ENCODE peak calls at places on chromosome 1, in four cellular contexts. I is mesothelial cell of epicardium, S is psoas muscle, E is uterus. U is an unnamed sample.
A peak's percentile ranks its signal among the peaks of the same experiment; 100 is the strongest.

GRCh38 chr1:21264913-21265312 is 25.4 kb downstream of the ECE1 start:
- DNase-seq in S (no peak), I (no peak), E (no peak), U (no peak)

GRCh38 chr1:43853161-43853921 is 80.3 kb upstream of the ARTN start:
- DNase-seq in E (peak; percentile 33), I (no peak), S (peak; percentile 68), U (no peak)

GRCh38 chr1:45924736-45925135 is 121.3 kb downstream of the MAST2 start:
- DNase-seq in I (no peak), E (no peak), S (no peak), U (no peak)

GRCh38 chr1:185499986-185500626 is 183.1 kb upstream of the IVNS1ABP start:
- DNase-seq in E (no peak), S (no peak), I (no peak), U (no peak)

GRCh38 chr1:71047635-71048607 is at the start of gene PTGER3:
- DNase-seq in S (peak; percentile 68), E (peak; percentile 91), I (peak; percentile 30), U (no peak)

GRCh38 chr1:228873714-228874113 is 138.4 kb downstream of the RHOU start:
- DNase-seq in I (no peak), E (no peak), S (no peak), U (no peak)

GRCh38 chr1:205375816-205376545 is 19.3 kb upstream of the KLHDC8A start:
- DNase-seq in I (no peak), S (no peak), E (peak; percentile 62), U (peak; percentile 56)

GRCh38 chr1:204891860-204892259 is 21.2 kb downstream of the NFASC start:
- DNase-seq in E (no peak), S (no peak), I (no peak), U (no peak)

GRCh38 chr1:208203127-208203847 is 40.9 kb downstream of the PLXNA2 start:
- DNase-seq in S (no peak), I (no peak), E (peak; percentile 39), U (no peak)

GRCh38 chr1:7549693-7550161 is 221.4 kb upstream of the VAMP3 start:
- DNase-seq in S (peak; percentile 23), E (no peak), I (no peak), U (no peak)

GRCh38 chr1:212188599-212189351 is 96.4 kb upstream of the PPP2R5A start:
- DNase-seq in I (no peak), E (no peak), S (no peak), U (no peak)

GRCh38 chr1:14699596-14699995 is 101.1 kb downstream of the KAZN start:
- DNase-seq in I (no peak), S (no peak), E (no peak), U (no peak)

GRCh38 chr1:22569269-22569668 is 6.0 kb downstream of the EPHA8 start:
- DNase-seq in S (no peak), E (no peak), I (no peak), U (no peak)

GRCh38 chr1:154403300-154403943 is 1.7 kb upstream of the IL6R start:
- DNase-seq in S (no peak), E (no peak), I (no peak), U (no peak)

DNA sequence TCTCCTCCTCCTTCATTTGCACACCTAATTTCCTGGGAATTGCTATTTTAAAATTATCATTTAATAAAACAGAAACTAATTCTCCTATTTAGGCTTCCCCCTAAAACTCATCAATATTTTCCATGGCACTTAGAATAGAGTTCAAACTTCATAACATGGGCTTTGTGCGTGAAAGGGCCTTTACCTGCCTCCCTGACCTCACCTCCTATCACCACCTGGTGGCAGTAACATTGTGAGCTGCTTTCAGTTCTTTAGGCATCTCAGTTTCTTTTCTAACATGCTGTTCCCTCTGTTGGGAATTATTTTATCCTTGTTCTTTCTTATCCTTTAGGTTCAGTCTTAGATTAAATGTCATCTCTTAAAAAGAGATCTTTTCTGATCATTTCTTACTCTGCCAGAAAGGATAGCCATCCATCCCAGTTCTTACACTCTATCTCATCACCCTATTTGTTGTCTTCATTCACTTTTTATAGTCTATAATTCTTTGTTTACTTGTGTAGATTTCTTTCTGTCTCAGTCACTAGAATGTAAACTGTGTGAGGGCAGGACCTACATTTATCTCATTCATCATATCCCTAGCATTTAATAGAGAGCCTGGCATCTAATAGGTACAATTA is 133.8 kb upstream of the KIAA1614 start:
- DNase-seq in S (no peak), E (no peak), I (no peak), U (no peak)
- TF ChIP-seq CTCF in S (no peak), E (no peak), I (no peak), U (peak; percentile 14)

DNA sequence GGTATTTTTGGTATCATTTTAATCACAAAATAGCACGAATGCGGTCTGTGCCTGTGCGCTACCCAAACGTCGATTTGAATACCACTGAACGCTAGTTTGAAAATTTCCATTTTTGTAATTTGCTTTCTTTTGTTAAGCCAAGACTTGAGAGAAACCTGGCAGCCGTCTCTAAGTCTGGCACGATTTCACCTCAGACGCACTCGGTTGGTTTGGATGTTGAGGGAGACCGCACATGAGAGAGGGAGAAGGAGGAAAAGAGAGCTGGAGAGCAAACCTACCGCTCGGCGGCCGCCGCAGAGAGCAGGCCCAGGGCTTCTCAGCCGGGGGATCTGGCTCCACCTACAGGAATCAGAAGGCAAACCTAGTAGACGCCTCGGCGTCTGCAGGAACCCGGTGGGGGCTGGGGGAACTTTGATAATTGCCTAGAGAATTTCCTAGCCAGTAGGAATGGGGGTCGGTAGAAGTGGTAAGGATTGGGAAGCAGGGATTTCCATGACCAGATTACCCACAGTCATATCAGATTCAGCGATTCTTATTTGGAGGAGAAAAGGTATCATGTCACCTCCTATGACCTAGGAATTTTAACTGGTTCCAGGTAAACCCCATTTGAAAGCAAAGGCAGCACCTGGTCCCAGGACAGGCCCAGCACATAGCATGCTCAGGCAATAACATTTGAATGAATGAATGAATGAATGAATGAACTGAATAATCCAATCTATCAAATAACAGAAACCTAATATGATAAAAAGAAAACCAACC is 83.2 kb downstream of the TM2D1 start:
- DNase-seq in I (peak; percentile 44), E (peak; percentile 78), S (peak; percentile 88), U (peak; percentile 36)
- TF ChIP-seq CTCF in I (peak; percentile 44), E (peak; percentile 90), S (peak; percentile 74), U (peak; percentile 58)

GRCh38 chr1:201375169-201375568 is 2.3 kb downstream of the TNNT2 start:
- DNase-seq in S (no peak), E (no peak), I (no peak), U (no peak)
- TF ChIP-seq CTCF in S (no peak), E (no peak), I (no peak), U (peak; percentile 11)

GRCh38 chr1:223242382-223242955 is 99.4 kb upstream of the TLR5 start:
- DNase-seq in E (no peak), S (no peak), I (no peak), U (no peak)
- TF ChIP-seq CTCF in E (no peak), S (no peak), I (no peak), U (no peak)

GRCh38 chr1:63000508-63000907 is 216.6 kb downstream of the ATG4C start:
- DNase-seq in E (no peak), I (no peak), S (no peak), U (no peak)

GRCh38 chr1:63005812-63006211 is 221.9 kb downstream of the ATG4C start:
- DNase-seq in E (no peak), S (no peak), I (no peak), U (no peak)

DNA sequence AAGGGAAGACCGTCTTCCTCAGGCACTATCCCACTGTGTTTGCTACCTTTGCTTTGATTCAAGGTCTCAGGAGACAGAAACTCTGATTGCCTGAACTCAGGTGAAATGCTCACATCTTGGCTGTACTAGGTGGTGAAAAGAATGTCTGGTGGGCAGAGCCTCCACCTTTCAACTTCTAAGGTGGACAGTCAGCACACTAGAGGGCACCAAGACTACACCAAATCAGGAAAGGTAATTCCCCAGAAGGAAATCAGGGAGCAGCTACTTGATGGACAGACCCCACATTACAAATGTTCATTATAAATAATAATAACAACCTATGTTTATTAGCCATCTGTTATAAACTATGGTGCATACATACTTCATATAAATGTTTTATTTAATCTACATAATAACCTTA is 220.9 kb downstream of the ATG4C start:
- DNase-seq in E (no peak), I (no peak), S (no peak), U (no peak)
- TF ChIP-seq CTCF in E (no peak), I (no peak), S (no peak), U (no peak)

GRCh38 chr1:51193564-51193963 is 42.5 kb upstream of the RNF11 start:
- DNase-seq in E (no peak), I (no peak), S (no peak), U (no peak)
- TF ChIP-seq CTCF in E (no peak), I (no peak), S (no peak), U (no peak)

GRCh38 chr1:235326719-235327558 is 1.0 kb downstream of the ARID4B start:
- DNase-seq in E (peak; percentile 24), I (peak; percentile 30), S (peak; percentile 63), U (no peak)
- TF ChIP-seq CTCF in E (no peak), I (no peak), S (no peak), U (no peak)

GRCh38 chr1:113488576-113489177 is 98.4 kb downstream of the MAGI3 start:
- DNase-seq in E (no peak), S (no peak), I (no peak), U (no peak)
- TF ChIP-seq CTCF in E (no peak), S (no peak), I (no peak), U (no peak)

U was measured in D721Med.